ENCODE peak calls at places on chromosomes 7 and 10, in six cellular contexts. O, X, N, C, T and M are unnamed samples.

GRCh38 chr7:122743211-122743610 is 40.5 kb upstream of the RNF148 start:
- DNase-seq in O (no peak), X (no peak), N (peak), C (no peak), T (no peak), M (no peak)

GRCh38 chr7:73437091-73437490 is 3.5 kb downstream of the FZD9 start:
- DNase-seq in O (no peak), X (no peak), N (no peak), C (no peak), T (no peak), M (no peak)

GRCh38 chr7:98357751-98358161 is 43.1 kb downstream of the BAIAP2L1 start:
- DNase-seq in O (no peak), X (peak), N (no peak), C (no peak), T (no peak), M (peak)

GRCh38 chr7:101390901-101391301 is 28.2 kb downstream of the COL26A1 start:
- DNase-seq in O (no peak), X (peak), N (no peak), C (no peak), T (peak), M (no peak)

GRCh38 chr7:134823400-134823799 is 44.0 kb downstream of the CALD1 start:
- DNase-seq in O (no peak), X (no peak), N (no peak), C (no peak), T (no peak), M (no peak)

GRCh38 chr10:129949411-129950335 is 14.4 kb downstream of the EBF3 start:
- DNase-seq in O (no peak), X (peak), N (no peak), C (no peak), T (peak), M (no peak)

GRCh38 chr7:12491526-12491925 is 79.0 kb upstream of the SCIN start:
- DNase-seq in O (no peak), X (no peak), N (no peak), C (no peak), T (no peak), M (no peak)

GRCh38 chr7:141884544-141885227 is 31.5 kb upstream of the OR9A4 start:
- DNase-seq in O (no peak), X (no peak), N (no peak), C (no peak), T (no peak), M (no peak)

GRCh38 chr10:122707535-122707934 is 7.9 kb upstream of the C10orf120 start:
- DNase-seq in O (no peak), X (no peak), N (peak), C (no peak), T (no peak), M (no peak)

GRCh38 chr10:15780353-15781135 is 60.8 kb upstream of the ITGA8 start:
- DNase-seq in O (peak), X (peak), N (peak), C (no peak), T (no peak), M (no peak)

GRCh38 chr7:68313806-68314205 is 1284.5 kb upstream of the AUTS2 start:
- DNase-seq in O (no peak), X (no peak), N (no peak), C (no peak), T (no peak), M (no peak)

GRCh38 chr10:88149906-88150305 is 286.5 kb downstream of the PTEN start:
- DNase-seq in O (no peak), X (no peak), N (peak), C (no peak), T (no peak), M (no peak)

GRCh38 chr7:76000566-76000965 is 6.2 kb upstream of the TMEM120A start:
- DNase-seq in O (no peak), X (no peak), N (no peak), C (no peak), T (no peak), M (no peak)

GRCh38 chr10:49204119-49204518 is 15.9 kb upstream of the TMEM273 start:
- DNase-seq in O (no peak), X (no peak), N (no peak), C (no peak), T (no peak), M (no peak)

GRCh38 chr10:105989995-105990394 is 1174.5 kb downstream of the SORCS1 start:
- DNase-seq in O (no peak), X (no peak), N (no peak), C (no peak), T (no peak), M (no peak)

GRCh38 chr7:5685192-5685591 is 96.3 kb downstream of the RNF216 start:
- DNase-seq in O (no peak), X (peak), N (no peak), C (no peak), T (no peak), M (no peak)

GRCh38 chr10:91880310-91880709 is 29.0 kb downstream of the FGFBP3 start:
- DNase-seq in O (no peak), X (no peak), N (peak), C (no peak), T (peak), M (no peak)

GRCh38 chr10:33335550-33335799 is 1.0 kb upstream of the NRP1 start:
- DNase-seq in O (no peak), X (no peak), N (no peak), C (no peak), T (no peak), M (no peak)

GRCh38 chr10:61628199-61628874 is 34.4 kb upstream of the CABCOCO1 start:
- DNase-seq in O (no peak), X (no peak), N (peak), C (no peak), T (no peak), M (no peak)

GRCh38 chr7:50939026-50939425 is 156.3 kb upstream of the GRB10 start:
- DNase-seq in O (no peak), X (no peak), N (no peak), C (no peak), T (no peak), M (no peak)

GRCh38 chr10:117502421-117503169 is 40.0 kb upstream of the EMX2 start:
- DNase-seq in O (no peak), X (no peak), N (no peak), C (no peak), T (no peak), M (no peak)

GRCh38 chr10:19256331-19256730 is 207.7 kb downstream of the MALRD1 start:
- DNase-seq in O (no peak), X (no peak), N (no peak), C (no peak), T (no peak), M (no peak)

GRCh38 chr10:96227206-96227605 is 44.2 kb downstream of the BLNK start:
- DNase-seq in O (no peak), X (no peak), N (no peak), C (no peak), T (no peak), M (no peak)

GRCh38 chr10:77289027-77289501 is 348.5 kb downstream of the KCNMA1 start:
- DNase-seq in O (no peak), X (no peak), N (no peak), C (no peak), T (no peak), M (no peak)

GRCh38 chr10:92011560-92012214 is 88.1 kb downstream of the BTAF1 start:
- DNase-seq in O (no peak), X (no peak), N (peak), C (no peak), T (no peak), M (no peak)

GRCh38 chr7:131959106-131959812 is 402.8 kb upstream of the PODXL start:
- DNase-seq in O (no peak), X (no peak), N (no peak), C (no peak), T (no peak), M (no peak)

GRCh38 chr10:124025638-124026336 is 67.6 kb downstream of the CHST15 start:
- DNase-seq in O (no peak), X (no peak), N (no peak), C (no peak), T (no peak), M (no peak)

GRCh38 chr10:84196083-84196482 is 1.7 kb downstream of the CDHR1 start:
- DNase-seq in O (no peak), X (no peak), N (no peak), C (no peak), T (no peak), M (no peak)

GRCh38 chr7:24728503-24729364 is 28.5 kb downstream of the GSDME start:
- DNase-seq in O (no peak), X (peak), N (no peak), C (no peak), T (no peak), M (no peak)

GRCh38 chr7:27205325-27206280 is 5.7 kb upstream of the HOXA13 start:
- DNase-seq in O (no peak), X (no peak), N (no peak), C (no peak), T (no peak), M (no peak)

DNA sequence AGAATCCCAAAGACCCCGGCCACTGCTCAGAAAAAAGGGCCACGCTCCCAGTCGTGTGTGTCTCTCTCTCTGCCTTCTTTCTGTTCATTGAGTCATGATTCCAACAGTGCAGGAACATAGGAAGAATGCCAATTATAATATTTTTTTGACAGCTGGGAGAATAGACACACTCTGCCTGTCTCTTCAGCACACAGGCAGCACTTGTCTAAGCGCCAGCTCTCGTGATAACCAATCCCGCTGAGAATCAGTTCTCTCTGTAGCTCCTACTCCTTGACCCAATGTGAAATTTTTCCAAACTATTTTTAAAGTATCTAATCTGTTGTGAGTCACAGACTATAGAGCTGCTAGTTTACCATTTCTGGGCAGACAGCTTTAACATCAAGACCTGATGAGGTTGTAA is 145.7 kb upstream of the RHEB start:
- DNase-seq in O (no peak), X (peak), N (no peak), C (no peak), T (no peak), M (no peak)
- H3K27ac ChIP-seq in O (peak), X (peak), N (no peak), C (no peak), T (no peak), M (no peak)

GRCh38 chr10:35079267-35079666 is 10.9 kb downstream of the CUL2 start:
- DNase-seq in O (no peak), X (no peak), N (no peak), C (no peak), T (no peak), M (no peak)
- H3K27ac ChIP-seq in O (no peak), X (no peak), N (peak), C (no peak), T (no peak), M (no peak)

GRCh38 chr7:114086906-114087651 is 168.3 kb upstream of the PPP1R3A start:
- DNase-seq in O (no peak), X (peak), N (peak), C (no peak), T (peak), M (peak)

GRCh38 chr7:114086491-114086905 is 167.7 kb upstream of the PPP1R3A start:
- DNase-seq in O (no peak), X (peak), N (no peak), C (no peak), T (no peak), M (peak)

GRCh38 chr7:114085313-114085591 is 166.4 kb upstream of the PPP1R3A start:
- DNase-seq in O (no peak), X (no peak), N (peak), C (no peak), T (peak), M (no peak)

GRCh38 chr7:114084381-114085312 is 165.8 kb upstream of the PPP1R3A start:
- DNase-seq in O (no peak), X (peak), N (no peak), C (no peak), T (peak), M (peak)

DNA sequence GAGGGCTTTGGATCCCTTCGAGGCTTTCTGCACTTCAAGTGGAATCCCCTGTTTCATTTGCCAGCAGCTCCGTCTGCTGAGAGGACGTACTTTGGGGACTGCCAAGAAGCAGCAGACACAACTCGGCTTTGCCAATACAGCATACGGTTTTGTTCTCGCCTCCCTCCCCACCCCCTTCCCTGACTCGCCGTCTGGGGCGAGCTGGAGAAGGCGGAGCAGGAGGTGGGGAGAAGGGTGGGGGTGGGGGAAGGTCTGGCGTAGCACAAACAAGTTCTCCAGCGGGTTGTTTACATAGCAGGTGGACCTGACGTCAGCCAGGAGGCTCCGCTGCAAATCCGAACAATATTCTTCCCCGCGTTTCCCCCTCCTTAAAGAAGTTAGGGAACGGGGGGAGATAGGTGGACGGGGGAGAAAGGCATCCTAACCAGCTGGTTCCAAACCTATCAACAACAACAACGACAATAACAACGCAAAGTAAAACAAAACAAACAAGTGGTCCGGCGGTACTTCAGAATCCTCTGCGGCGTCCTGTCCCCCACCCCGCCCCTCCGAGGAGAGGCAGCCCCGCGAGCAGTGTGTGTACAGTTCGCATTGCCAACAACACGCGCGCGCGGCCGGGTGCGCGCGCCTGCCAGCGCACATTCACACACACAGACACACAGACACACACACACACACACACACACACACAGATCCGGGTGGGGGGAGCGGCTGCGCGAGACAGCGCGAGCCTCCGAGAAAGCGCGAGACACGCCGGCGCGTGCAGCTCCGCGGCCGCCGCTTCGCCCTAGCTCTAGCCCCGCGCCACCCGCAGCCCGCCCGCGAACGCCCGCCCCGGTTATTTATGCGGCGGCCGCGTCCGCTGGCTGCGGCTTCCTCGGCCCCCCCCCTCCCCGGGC is 167.0 kb upstream of the PPP1R3A start:
- DNase-seq in O (peak), X (peak), N (peak), C (no peak), T (peak), M (peak)
- H3K27ac ChIP-seq in O (peak), X (peak), N (no peak), C (peak), T (peak), M (peak)

DNA sequence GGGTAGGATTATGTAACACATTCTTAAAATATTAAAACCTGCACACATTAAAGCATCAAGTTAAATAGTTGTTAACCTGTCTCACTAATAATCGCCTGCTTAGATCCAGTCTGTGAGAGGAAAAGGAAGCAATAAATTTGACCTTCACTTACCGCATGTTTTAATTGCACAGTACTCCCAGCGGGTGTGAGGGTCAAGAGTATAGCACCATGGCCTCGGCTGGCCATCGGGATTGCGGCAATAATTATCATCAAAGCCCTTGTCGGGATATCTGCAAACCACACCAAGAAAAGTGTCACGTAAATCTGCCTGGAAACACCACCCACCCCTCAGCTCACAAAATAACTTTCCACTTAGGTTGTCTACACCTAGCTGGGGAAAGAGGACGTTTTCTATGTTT is 26.6 kb downstream of the HGF start:
- DNase-seq in O (no peak), X (no peak), N (no peak), C (no peak), T (no peak), M (no peak)
- H3K27ac ChIP-seq in O (no peak), X (no peak), N (no peak), C (no peak), T (no peak), M (no peak)

DNA sequence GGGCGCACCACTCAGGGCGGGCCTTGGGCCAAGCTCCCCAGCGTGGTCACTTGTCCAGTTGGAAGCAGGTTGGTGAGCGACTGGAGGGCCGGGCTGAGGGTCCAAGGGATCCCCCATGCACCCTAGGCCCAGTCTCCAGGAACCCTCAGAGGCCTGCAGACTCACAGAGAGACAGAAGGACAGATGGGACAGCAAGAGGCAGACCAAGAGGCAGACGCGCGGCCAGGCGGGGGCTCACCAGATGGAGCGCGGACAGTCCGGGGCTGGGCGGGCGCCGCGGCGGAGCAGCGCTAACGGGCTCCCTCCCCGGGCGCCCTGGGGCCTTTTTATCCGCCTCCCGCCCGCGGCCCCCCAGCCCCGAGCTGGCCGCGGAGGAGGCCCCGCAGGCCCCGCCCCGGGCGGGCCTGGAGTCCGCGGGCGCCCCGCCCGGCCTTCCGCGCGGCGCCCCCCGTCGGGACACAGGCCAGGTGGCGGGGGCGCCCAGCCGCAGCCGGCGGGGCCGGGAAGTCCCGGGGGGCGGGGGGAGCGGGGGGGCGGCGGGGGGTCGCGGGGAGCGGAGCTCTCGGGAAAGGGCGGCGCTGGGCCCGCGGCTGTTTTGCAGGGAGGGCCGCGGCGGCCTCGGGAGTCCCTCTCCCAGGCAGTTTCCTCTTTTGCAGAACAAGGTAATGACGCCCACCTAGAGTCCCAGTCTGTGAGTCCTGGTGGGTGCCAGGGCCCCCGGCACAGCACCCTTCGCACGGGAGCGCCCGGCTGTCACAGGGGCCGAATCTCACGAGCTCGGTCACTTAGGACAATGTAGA is at the start of gene LOXL4:
- DNase-seq in O (no peak), X (peak), N (no peak), C (no peak), T (peak), M (peak)
- H3K27ac ChIP-seq in O (peak), X (peak), N (no peak), C (no peak), T (no peak), M (peak)

DNA sequence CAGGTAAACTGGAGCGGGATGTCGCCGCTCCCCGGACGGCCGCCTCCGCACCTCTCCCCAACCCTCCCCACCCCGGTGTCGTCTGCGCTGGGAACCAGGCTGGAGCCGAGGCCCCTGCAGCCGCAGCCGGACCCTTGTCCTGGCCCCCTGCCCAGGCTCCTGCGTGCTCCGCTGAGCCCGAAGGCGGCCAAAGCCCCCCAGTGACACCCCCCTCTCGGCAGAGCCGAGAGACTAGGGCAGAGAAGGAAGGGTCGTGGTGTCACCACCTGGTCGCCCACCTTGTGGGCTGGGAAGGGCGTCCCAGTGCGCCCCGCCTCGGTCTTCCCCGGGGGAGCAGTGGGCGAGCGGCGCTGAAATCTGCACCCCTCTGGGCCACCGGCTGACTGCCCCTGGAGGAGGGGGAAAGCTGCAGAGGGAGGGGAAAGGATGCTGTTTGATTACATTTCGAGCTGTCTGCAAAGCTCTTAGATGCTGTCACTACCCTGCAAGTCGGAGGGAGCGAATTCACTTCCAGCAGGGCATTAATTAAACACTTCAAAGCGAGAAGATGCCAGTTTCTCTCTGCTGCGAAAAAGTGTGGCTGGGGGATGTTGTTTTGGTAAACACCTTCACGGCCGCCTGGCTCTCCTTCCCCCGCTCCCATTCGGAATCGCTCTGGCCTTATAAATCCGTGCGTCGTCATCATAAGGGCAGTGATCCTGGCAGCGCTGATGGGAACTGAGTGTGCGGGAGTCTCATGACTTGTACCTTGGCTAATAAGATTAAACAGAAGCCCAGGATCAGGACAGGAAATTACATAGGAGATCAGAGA is 622 bp downstream of the DYNC1I1 start:
- DNase-seq in O (peak), X (peak), N (peak), C (no peak), T (peak), M (peak)
- H3K27ac ChIP-seq in O (peak), X (no peak), N (no peak), C (peak), T (no peak), M (no peak)